ENCODE peak calls at places on chromosomes 3 and 15, in eight cellular contexts. Q is PC-9, C is cardiac fibroblast, D is breast epithelium, P is lower lobe of right lung, M is stomach, O is Calu3, W is fibroblast of the aortic adventitia. S is an unnamed sample.

GRCh38 chr3:136735103-136735502 is 17.1 kb downstream of the STAG1 start:
- DNase-seq in Q (no peak), C (no peak), D (no peak), P (no peak), M (no peak), O (no peak), W (no peak), S (no peak)

GRCh38 chr3:194685723-194686413 is at the start of gene FAM43A:
- DNase-seq in Q (peak; percentile 97), C (peak; percentile 97), D (peak; percentile 85), P (peak; percentile 90), M (peak; percentile 88), O (peak; percentile 83), W (peak; percentile 96), S (peak; percentile 83)

GRCh38 chr15:23574742-23575141 is 9.3 kb downstream of the MKRN3 start:
- DNase-seq in Q (no peak), C (no peak), D (no peak), P (no peak), M (no peak), O (no peak), W (no peak), S (no peak)

GRCh38 chr3:178392553-178392952 is 143.7 kb upstream of the KCNMB2 start:
- DNase-seq in Q (no peak), C (peak; percentile 90), D (no peak), P (no peak), M (no peak), O (no peak), W (peak; percentile 95), S (no peak)

GRCh38 chr15:85753791-85754452 is 40.8 kb downstream of the KLHL25 start:
- DNase-seq in Q (no peak), C (no peak), D (peak; percentile 35), P (no peak), M (no peak), O (no peak), W (no peak), S (no peak)

GRCh38 chr15:41993447-41994170 is 21.3 kb upstream of the EHD4 start:
- DNase-seq in Q (no peak), C (no peak), D (peak; percentile 17), P (no peak), M (no peak), O (no peak), W (no peak), S (no peak)

GRCh38 chr15:100107606-100108225 is 234.1 kb downstream of the ADAMTS17 start:
- DNase-seq in Q (no peak), C (no peak), D (no peak), P (no peak), M (no peak), O (no peak), W (no peak), S (peak; percentile 34)

GRCh38 chr15:57485869-57486268 is 105.8 kb upstream of the MYZAP start:
- DNase-seq in Q (peak; percentile 85), C (peak; percentile 92), D (no peak), P (peak; percentile 72), M (peak; percentile 61), O (peak; percentile 88), W (peak; percentile 80), S (no peak)

GRCh38 chr3:150770662-150771061 is 7.7 kb upstream of the SIAH2 start:
- DNase-seq in Q (no peak), C (no peak), D (no peak), P (no peak), M (no peak), O (no peak), W (no peak), S (no peak)

GRCh38 chr3:45321607-45322391 is 66.6 kb upstream of the LARS2 start:
- DNase-seq in Q (no peak), C (no peak), D (no peak), P (no peak), M (no peak), O (no peak), W (no peak), S (no peak)

DNA sequence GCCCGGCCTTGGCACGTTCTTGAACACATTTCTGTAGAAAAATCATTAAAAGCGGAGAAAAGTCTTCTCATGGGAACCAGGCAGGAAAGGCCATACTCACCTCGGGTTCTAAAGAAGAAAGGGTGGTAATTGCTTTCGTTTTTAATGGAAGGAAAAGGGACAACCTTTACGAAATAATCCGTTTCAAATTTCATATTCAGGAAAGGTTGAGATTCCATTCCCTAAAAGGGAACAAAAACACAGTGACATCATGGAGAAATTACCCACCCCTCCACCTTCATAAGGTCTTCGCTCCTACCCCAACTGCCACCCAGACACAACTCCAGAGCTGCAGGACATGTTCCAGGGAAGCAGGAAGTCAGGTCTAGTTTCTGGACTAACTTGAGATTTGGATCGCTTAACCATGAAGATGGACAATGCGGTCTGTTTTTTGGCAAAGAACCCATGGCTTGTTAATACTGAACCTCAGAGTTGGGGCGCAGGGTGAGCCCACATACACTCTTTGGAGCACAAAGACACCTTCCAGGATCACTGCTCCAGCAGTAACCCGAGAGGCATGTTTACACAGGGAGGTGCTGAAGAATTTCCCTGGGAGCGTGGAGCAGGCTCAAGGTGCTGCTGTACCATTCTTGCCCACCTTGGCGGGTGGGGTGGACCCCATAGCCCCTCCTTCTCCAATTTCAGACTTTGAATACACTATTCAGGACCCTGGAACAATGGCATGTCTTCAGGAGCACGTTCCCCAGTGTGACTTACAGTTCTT is 49.2 kb downstream of the SPATA12 start:
- DNase-seq in Q (no peak), C (no peak), D (no peak), P (no peak), M (no peak), O (peak; percentile 38), W (no peak), S (no peak)
- TF ChIP-seq CTCF in Q (no peak), C (no peak), D (no peak), P (no peak), M (no peak), O (no peak), W (no peak), S (no peak)

GRCh38 chr3:47527952-47528718 is 14.6 kb upstream of the ELP6 start:
- DNase-seq in Q (no peak), C (peak; percentile 19), D (no peak), P (no peak), M (no peak), O (peak; percentile 18), W (no peak), S (no peak)

GRCh38 chr3:47517937-47518336 is 4.4 kb upstream of the ELP6 start:
- DNase-seq in Q (no peak), C (no peak), D (no peak), P (no peak), M (no peak), O (no peak), W (no peak), S (no peak)

GRCh38 chr3:47522082-47522987 is 8.8 kb upstream of the ELP6 start:
- DNase-seq in Q (peak; percentile 73), C (peak; percentile 91), D (peak; percentile 79), P (peak; percentile 88), M (peak; percentile 83), O (peak; percentile 82), W (peak; percentile 92), S (peak; percentile 64)

GRCh38 chr3:47525617-47526016 is 12.1 kb upstream of the ELP6 start:
- DNase-seq in Q (no peak), C (no peak), D (no peak), P (no peak), M (no peak), O (no peak), W (no peak), S (no peak)

DNA sequence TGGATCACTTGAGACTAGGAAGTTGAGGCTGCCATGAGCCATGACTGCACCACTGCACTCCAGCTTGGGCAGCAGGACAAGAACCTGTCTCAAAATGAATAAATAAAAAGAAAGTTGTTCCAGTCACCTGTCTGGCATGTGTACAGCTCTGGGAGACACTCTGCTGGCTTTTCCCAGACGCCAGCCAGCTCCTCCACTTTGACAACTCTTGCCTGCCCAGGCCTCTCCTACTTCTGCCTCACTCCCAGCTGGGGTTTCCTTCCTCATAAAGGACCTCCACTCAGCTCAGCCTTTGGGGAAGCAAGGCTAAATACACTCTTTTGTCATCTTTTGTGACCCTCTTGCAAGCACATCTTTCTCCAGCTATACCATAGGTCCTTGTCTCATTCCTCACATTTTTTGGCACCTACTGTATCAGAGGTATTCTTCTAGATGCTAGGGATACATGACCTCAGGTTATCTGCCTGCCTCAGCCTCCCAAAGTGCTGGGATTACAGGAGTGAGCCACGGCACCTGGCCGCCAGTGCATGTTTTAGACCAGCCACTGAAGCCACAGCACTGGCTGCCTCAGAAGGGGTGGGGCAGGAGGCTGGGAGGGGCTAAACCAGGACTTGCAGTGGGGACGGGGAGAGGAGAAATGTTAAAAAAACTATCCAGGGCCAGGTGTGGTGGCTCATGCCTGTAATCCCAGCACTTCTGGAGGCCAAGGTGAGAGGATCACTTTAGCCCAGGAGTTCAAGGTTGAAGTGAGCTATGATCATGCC is 10.0 kb upstream of the ELP6 start:
- DNase-seq in Q (no peak), C (no peak), D (no peak), P (no peak), M (no peak), O (no peak), W (no peak), S (no peak)
- TF ChIP-seq CTCF in Q (no peak), C (no peak), D (no peak), P (no peak), M (no peak), O (no peak), W (no peak), S (no peak)

GRCh38 chr3:35524851-35525250 is 114.5 kb upstream of the ARPP21 start:
- DNase-seq in Q (no peak), C (no peak), D (no peak), P (no peak), M (no peak), O (no peak), W (no peak), S (no peak)
- TF ChIP-seq CTCF in Q (no peak), C (no peak), D (no peak), P (no peak), M (no peak), O (no peak), W (no peak), S (no peak)

DNA sequence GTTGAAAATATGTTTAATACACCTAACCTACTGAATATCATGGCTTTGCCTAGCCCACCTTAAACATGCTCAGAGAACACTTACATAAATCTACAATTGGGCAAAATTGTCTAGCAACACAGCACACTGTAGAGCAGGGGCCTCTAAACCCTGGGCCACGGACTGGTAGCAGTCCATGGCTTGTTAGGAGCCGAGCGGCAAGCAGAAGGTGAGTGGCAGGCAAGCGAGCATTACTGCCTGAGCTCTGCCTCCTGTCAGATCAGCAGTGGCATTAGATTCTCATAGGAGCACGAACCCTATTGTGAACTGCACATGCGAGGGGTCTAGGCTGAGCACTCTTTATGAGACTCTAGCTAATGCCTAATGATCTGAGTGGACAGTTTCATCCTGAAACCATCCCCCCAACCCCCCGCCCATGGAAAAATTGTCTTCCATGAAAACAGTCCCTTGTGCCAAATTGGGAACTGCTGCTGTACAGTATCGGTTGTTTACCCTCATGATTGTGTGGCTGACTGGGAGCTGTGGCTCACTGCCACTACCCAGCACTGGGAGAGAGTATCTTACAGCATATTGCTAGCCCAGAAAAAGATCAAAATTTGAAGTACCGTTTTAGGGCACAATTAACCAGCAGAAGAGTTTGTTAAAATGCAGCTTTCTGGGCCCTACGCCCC is 26.1 kb downstream of the CMSS1 start:
- DNase-seq in Q (no peak), C (no peak), D (no peak), P (no peak), M (peak; percentile 54), O (no peak), W (peak; percentile 44), S (no peak)
- TF ChIP-seq CTCF in Q (peak; percentile 22), C (no peak), D (no peak), P (no peak), M (no peak), O (peak; percentile 1), W (no peak), S (no peak)

GRCh38 chr3:126737527-126737926 is 33.5 kb downstream of the CHCHD6 start:
- DNase-seq in Q (no peak), C (no peak), D (no peak), P (no peak), M (no peak), O (no peak), W (no peak), S (no peak)
- TF ChIP-seq CTCF in Q (peak; percentile 34), C (peak; percentile 27), D (no peak), P (peak; percentile 9), M (no peak), O (peak; percentile 29), W (peak; percentile 18), S (peak; percentile 40)